ENCODE peak calls at places on chromosomes 16 and 17, in four cellular contexts. One of them, this sample, is unnamed.

GRCh38 chr17:81419333-81419885 is 24.2 kb downstream of the BAHCC1 start:
- DNase-seq in HepG2: no peak
- DNase-seq in K562: peak
- DNase-seq in H1: no peak
- DNase-seq in this sample: peak

GRCh38 chr17:81470944-81471803 is 41.4 kb downstream of the ACTG1 start:
- DNase-seq in HepG2: no peak
- DNase-seq in K562: no peak
- DNase-seq in H1: no peak
- DNase-seq in this sample: no peak

GRCh38 chr16:17556276-17557052 is 85.7 kb upstream of the XYLT1 start:
- DNase-seq in HepG2: peak
- DNase-seq in K562: peak
- DNase-seq in H1: peak
- DNase-seq in this sample: no peak

GRCh38 chr17:55563363-55563762 is 52.1 kb upstream of the SMIM36 start:
- DNase-seq in HepG2: no peak
- DNase-seq in K562: no peak
- DNase-seq in H1: no peak
- DNase-seq in this sample: no peak

GRCh38 chr16:4085405-4085970 is 30.8 kb downstream of the ADCY9 start:
- DNase-seq in HepG2: no peak
- DNase-seq in K562: no peak
- DNase-seq in H1: no peak
- DNase-seq in this sample: no peak

GRCh38 chr16:85729907-85730465 is 20.9 kb downstream of the C16orf74 start:
- DNase-seq in HepG2: no peak
- DNase-seq in K562: no peak
- DNase-seq in H1: no peak
- DNase-seq in this sample: no peak

GRCh38 chr17:51814521-51814920 is 344.0 kb downstream of the CA10 start:
- DNase-seq in HepG2: no peak
- DNase-seq in K562: no peak
- DNase-seq in H1: no peak
- DNase-seq in this sample: no peak

GRCh38 chr17:69117855-69118758 is 23.6 kb downstream of the ABCA6 start:
- DNase-seq in HepG2: no peak
- DNase-seq in K562: no peak
- DNase-seq in H1: no peak
- DNase-seq in this sample: peak

GRCh38 chr17:39599006-39599664 is 8.6 kb downstream of the NEUROD2 start:
- DNase-seq in HepG2: no peak
- DNase-seq in K562: no peak
- DNase-seq in H1: no peak
- DNase-seq in this sample: no peak

GRCh38 chr17:12927541-12928425 is 90.0 kb downstream of the ELAC2 start:
- DNase-seq in HepG2: no peak
- DNase-seq in K562: no peak
- DNase-seq in H1: no peak
- DNase-seq in this sample: peak

GRCh38 chr17:82267575-82268379 is 5.7 kb downstream of the CSNK1D start:
- DNase-seq in HepG2: peak
- DNase-seq in K562: peak
- DNase-seq in H1: no peak
- DNase-seq in this sample: peak

GRCh38 chr16:84117482-84117843 is 721 bp upstream of the MBTPS1 start:
- DNase-seq in HepG2: no peak
- DNase-seq in K562: no peak
- DNase-seq in H1: no peak
- DNase-seq in this sample: peak

GRCh38 chr16:84119368-84119767 is 2.6 kb upstream of the MBTPS1 start:
- DNase-seq in HepG2: no peak
- DNase-seq in K562: no peak
- DNase-seq in H1: no peak
- DNase-seq in this sample: no peak

GRCh38 chr16:84116720-84117481 is at the start of gene MBTPS1:
- DNase-seq in HepG2: peak
- DNase-seq in K562: peak
- DNase-seq in H1: peak
- DNase-seq in this sample: peak

GRCh38 chr16:84120023-84120422 is 3.3 kb upstream of the MBTPS1 start:
- DNase-seq in HepG2: no peak
- DNase-seq in K562: no peak
- DNase-seq in H1: no peak
- DNase-seq in this sample: no peak

DNA sequence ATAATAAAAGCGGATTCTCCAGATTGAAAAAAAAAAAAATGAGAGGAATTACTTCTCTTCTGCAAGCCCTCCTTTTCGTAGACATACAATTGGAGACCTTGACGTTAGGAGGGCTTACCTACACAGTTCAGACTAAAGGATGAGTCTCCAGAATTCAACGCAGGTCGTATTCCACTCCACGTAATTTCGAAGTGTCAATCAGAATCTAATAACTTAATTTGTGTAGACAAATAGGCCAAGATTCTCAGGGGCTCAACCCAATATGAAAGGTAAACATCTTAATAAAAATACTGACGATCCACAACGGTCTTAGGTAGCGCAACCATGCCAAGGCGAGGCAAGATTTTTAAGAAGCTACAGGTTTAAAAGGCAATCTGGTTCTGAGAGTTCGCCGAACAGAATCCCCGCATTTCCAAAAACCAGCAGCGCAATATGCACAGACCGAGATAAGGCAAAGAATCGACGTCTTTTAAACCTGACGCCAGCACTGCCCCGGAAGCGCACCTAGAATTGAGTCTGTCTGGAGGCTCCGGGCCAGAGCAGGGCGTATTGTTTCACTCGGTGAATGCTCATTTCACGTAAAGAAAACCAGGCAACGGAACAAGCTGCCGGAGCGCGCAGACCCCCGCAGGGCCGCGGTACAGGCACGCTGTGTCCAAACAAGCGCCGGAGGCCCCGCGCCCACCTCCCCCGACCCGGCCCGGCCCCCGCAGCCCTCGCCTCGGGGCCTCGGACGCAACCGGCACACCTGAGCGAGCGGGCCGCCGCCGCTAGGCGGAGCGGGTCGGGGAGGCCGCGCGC is 623 bp downstream of the MBTPS1 start:
- DNase-seq in HepG2: peak
- DNase-seq in K562: no peak
- DNase-seq in H1: no peak
- DNase-seq in this sample: peak
- H3K9ac ChIP-seq in HepG2: peak
- H3K9ac ChIP-seq in K562: peak
- H3K9ac ChIP-seq in H1: peak
- H3K9ac ChIP-seq in this sample: peak

GRCh38 chr17:17856386-17856785 is 19.6 kb upstream of the SREBF1 start:
- DNase-seq in HepG2: peak
- DNase-seq in K562: no peak
- DNase-seq in H1: no peak
- DNase-seq in this sample: no peak

GRCh38 chr17:17860761-17861107 is 23.9 kb upstream of the SREBF1 start:
- DNase-seq in HepG2: no peak
- DNase-seq in K562: no peak
- DNase-seq in H1: no peak
- DNase-seq in this sample: no peak

GRCh38 chr17:17855976-17856375 is 19.2 kb upstream of the SREBF1 start:
- DNase-seq in HepG2: no peak
- DNase-seq in K562: no peak
- DNase-seq in H1: no peak
- DNase-seq in this sample: no peak

GRCh38 chr17:17857496-17857895 is 20.7 kb upstream of the SREBF1 start:
- DNase-seq in HepG2: no peak
- DNase-seq in K562: no peak
- DNase-seq in H1: no peak
- DNase-seq in this sample: no peak

GRCh38 chr17:17859909-17860760 is 23.3 kb upstream of the SREBF1 start:
- DNase-seq in HepG2: peak
- DNase-seq in K562: peak
- DNase-seq in H1: no peak
- DNase-seq in this sample: peak
- TF ChIP-seq JUN in HepG2: no peak
- TF ChIP-seq JUN in K562: peak
- TF ChIP-seq JUN in H1: no peak
- TF ChIP-seq JUN in this sample: no peak

DNA sequence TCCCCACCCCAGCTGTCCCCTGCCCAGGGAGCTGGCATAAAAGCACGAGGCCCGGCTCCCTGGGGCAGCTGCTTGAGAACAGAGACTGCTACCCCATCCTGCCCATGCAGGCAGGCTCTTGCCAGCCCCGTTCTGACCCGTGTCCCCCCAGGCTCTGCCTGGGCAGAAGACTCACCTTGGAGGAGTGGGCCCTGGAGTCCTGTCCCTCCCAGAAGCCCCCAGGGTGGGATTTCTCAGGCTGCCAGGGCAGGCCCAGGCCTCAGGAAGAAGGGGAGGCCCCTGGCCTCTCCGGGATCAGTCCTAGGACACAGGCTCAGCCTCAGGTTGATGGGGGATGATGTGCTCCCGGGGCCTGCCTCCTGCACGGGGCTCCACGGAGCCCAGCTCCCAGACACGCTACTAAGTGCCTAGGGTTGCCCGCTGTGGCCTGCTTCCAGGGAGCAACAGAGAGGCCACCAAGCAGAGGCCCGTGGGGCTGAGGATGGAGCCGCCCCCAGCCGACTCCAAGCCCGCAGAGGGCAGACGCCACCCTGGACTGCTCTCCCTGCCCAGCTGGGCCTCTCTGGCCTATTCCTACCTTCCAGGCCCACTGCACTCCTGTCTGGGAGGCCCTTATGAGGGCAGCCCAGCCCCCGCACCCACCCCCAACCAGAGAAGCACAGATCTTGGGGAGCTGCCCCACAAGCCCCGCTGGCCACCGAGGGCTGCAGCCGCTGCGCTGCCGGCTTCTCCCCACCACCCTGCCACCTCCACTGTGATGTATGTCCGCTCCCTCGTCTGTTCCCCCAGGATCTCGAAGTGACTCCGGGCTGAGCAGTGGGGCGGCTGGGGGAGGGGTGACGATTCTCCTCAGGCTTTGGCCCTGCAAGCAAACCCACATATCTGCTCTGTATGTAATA is 1.7 kb downstream of the NME3 start:
- DNase-seq in HepG2: no peak
- DNase-seq in K562: no peak
- DNase-seq in H1: no peak
- DNase-seq in this sample: no peak
- H3K9ac ChIP-seq in HepG2: no peak
- H3K9ac ChIP-seq in K562: no peak
- H3K9ac ChIP-seq in H1: no peak
- H3K9ac ChIP-seq in this sample: no peak

DNA sequence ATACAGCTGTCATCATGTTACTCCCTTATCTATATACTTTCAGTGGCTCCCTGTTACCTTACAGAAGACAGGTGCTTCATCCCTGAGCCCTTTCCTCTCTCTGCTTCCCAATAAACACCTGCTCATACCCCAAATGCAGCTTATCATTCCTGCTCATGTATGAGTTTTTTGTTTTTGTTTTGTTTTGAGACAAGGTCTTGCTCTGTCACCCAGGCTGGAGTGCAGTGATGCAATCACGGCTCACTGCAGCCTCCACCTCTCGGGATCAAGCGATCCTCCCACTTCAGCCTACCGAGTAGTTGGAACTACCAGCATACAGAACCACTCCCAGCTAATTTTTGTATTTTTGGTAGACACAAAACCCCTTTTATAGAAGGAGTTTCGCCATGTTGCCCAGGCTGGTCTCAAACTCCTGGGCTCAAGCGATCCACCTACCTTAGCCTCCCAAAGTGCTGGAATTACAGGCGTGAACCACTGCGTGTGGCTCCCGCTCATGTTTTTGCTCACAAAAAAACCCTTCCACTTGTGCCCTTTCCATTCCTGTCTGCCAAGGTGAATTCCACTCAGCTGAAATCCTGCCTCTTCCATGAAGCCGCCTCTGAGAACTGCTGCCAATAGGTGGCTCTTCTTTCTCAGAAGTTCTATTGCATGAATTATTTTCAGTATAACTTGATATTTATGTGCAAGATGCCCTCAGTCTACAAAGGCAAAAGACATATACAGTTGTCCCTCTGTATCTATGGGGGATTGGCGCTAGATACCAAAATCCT is 7.9 kb upstream of the RNF157 start:
- DNase-seq in HepG2: no peak
- DNase-seq in K562: no peak
- DNase-seq in H1: no peak
- DNase-seq in this sample: peak
- TF ChIP-seq JUN in HepG2: no peak
- TF ChIP-seq JUN in K562: peak
- TF ChIP-seq JUN in H1: no peak
- TF ChIP-seq JUN in this sample: no peak

GRCh38 chr16:19114359-19115147 is 789 bp downstream of the ITPRIPL2 start:
- DNase-seq in HepG2: no peak
- DNase-seq in K562: no peak
- DNase-seq in H1: no peak
- DNase-seq in this sample: peak

GRCh38 chr16:19119564-19119963 is 5.8 kb downstream of the ITPRIPL2 start:
- DNase-seq in HepG2: no peak
- DNase-seq in K562: no peak
- DNase-seq in H1: no peak
- DNase-seq in this sample: peak

GRCh38 chr16:19115148-19116021 is 1.6 kb downstream of the ITPRIPL2 start:
- DNase-seq in HepG2: no peak
- DNase-seq in K562: no peak
- DNase-seq in H1: no peak
- DNase-seq in this sample: no peak

GRCh38 chr16:19116711-19117449 is 3.1 kb downstream of the ITPRIPL2 start:
- DNase-seq in HepG2: no peak
- DNase-seq in K562: no peak
- DNase-seq in H1: no peak
- DNase-seq in this sample: no peak

DNA sequence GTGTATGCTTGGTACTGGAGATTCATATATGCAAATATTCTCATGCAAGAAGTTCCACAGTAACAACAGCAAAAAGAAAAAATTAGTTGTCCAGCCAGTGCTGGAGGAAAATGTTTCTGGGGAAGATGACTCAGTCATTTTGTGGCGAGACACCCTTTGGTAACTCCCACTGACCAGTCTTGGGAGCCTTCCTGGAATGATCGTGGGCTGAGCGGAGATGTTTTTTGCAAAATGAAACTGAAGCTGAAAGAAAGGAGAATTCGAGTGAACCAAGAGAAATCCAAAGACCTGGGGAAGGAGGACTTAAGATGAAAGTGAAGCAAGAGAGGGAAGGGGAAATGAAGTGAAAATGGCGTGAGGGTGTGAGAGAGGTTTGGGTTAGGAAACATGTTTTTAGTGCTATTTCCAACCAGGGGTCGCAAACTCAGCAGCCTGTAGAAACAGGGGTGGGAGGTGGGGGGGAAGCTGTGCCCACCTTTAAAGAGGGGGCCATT is 5.2 kb downstream of the ITPRIPL2 start:
- DNase-seq in HepG2: no peak
- DNase-seq in K562: peak
- DNase-seq in H1: no peak
- DNase-seq in this sample: peak
- H3K9ac ChIP-seq in HepG2: no peak
- H3K9ac ChIP-seq in K562: peak
- H3K9ac ChIP-seq in H1: no peak
- H3K9ac ChIP-seq in this sample: peak

GRCh38 chr17:42720996-42721583 is 23.8 kb downstream of the EZH1 start:
- DNase-seq in HepG2: peak
- DNase-seq in K562: peak
- DNase-seq in H1: no peak
- DNase-seq in this sample: peak
- TF ChIP-seq JUN in HepG2: no peak
- TF ChIP-seq JUN in K562: no peak
- TF ChIP-seq JUN in H1: no peak
- TF ChIP-seq JUN in this sample: no peak